ENCODE peak calls at places on chromosomes 2 and 18, in eight cellular contexts. M, P, B, Q, S, U, X and D are unnamed samples.

GRCh38 chr18:58638446-58638845 is 9.6 kb upstream of the ALPK2 start:
- DNase-seq in U (no peak), X (peak), P (no peak), S (no peak), M (no peak), B (no peak), Q (no peak), D (no peak)

GRCh38 chr2:120766758-120767351 is 31.2 kb downstream of the GLI2 start:
- DNase-seq in M (no peak), Q (no peak), B (no peak), U (peak), P (no peak), X (no peak), S (no peak), D (no peak)

GRCh38 chr2:135744761-135745314 is 3.2 kb downstream of the UBXN4 start:
- DNase-seq in M (no peak), X (peak), P (no peak), Q (no peak), S (no peak), U (peak), B (peak), D (no peak)

GRCh38 chr18:50895350-50896045 is 16.6 kb downstream of the ME2 start:
- DNase-seq in M (no peak), U (no peak), X (no peak), Q (no peak), P (no peak), B (no peak), S (no peak), D (no peak)

GRCh38 chr2:48279347-48279746 is 250.6 kb upstream of the STON1 start:
- DNase-seq in S (no peak), Q (no peak), X (no peak), B (no peak), P (no peak), U (no peak), M (no peak), D (no peak)

GRCh38 chr18:72530622-72531021 is 13.5 kb downstream of the CBLN2 start:
- DNase-seq in P (no peak), S (no peak), B (peak), Q (no peak), M (no peak), X (peak), U (no peak), D (no peak)

GRCh38 chr2:204110250-204111183 is 174.0 kb downstream of the ICOS start:
- DNase-seq in P (no peak), B (peak), S (no peak), X (peak), Q (no peak), M (no peak), U (no peak), D (no peak)

GRCh38 chr2:174326880-174327558 is 7.7 kb upstream of the SP9 start:
- DNase-seq in B (no peak), M (no peak), P (no peak), S (no peak), U (no peak), X (no peak), Q (no peak), D (no peak)

GRCh38 chr2:234211797-234212196 is 161.3 kb downstream of the SPP2 start:
- DNase-seq in M (no peak), Q (no peak), U (no peak), P (no peak), X (peak), B (no peak), S (no peak), D (peak)

GRCh38 chr18:51622676-51623075 is 425.2 kb upstream of the MEX3C start:
- DNase-seq in B (no peak), M (no peak), P (no peak), S (no peak), Q (no peak), U (no peak), X (no peak), D (no peak)

GRCh38 chr2:112690853-112691390 is 29.9 kb upstream of the NT5DC4 start:
- DNase-seq in S (no peak), M (peak), Q (peak), U (peak), X (peak), P (peak), B (peak), D (no peak)

GRCh38 chr2:110149330-110150220 is 34.0 kb upstream of the MALL start:
- DNase-seq in U (peak), B (peak), S (peak), X (peak), Q (no peak), M (peak), P (no peak), D (peak)

GRCh38 chr2:113281920-113282746 is 3.4 kb upstream of the PAX8 start:
- DNase-seq in X (peak), B (no peak), Q (no peak), M (no peak), U (peak), P (no peak), S (no peak), D (peak)

GRCh38 chr2:173126819-173127218 is 51.2 kb downstream of the MAP3K20 start:
- DNase-seq in P (no peak), Q (no peak), X (peak), B (peak), M (no peak), S (no peak), U (peak), D (no peak)

GRCh38 chr2:196136151-196136550 is 35.2 kb downstream of the STK17B start:
- DNase-seq in M (no peak), B (no peak), S (no peak), U (no peak), P (no peak), X (no peak), Q (no peak), D (no peak)

GRCh38 chr2:196131949-196132925 is 39.1 kb downstream of the STK17B start:
- DNase-seq in X (peak), Q (no peak), S (no peak), B (peak), U (peak), P (no peak), M (no peak), D (no peak)

GRCh38 chr2:196128749-196129148 is 42.6 kb downstream of the STK17B start:
- DNase-seq in U (no peak), P (no peak), B (no peak), Q (no peak), S (no peak), X (no peak), M (no peak), D (no peak)

GRCh38 chr2:196130039-196130825 is 41.1 kb downstream of the STK17B start:
- DNase-seq in S (no peak), B (no peak), P (no peak), X (no peak), U (no peak), M (no peak), Q (no peak), D (no peak)

DNA sequence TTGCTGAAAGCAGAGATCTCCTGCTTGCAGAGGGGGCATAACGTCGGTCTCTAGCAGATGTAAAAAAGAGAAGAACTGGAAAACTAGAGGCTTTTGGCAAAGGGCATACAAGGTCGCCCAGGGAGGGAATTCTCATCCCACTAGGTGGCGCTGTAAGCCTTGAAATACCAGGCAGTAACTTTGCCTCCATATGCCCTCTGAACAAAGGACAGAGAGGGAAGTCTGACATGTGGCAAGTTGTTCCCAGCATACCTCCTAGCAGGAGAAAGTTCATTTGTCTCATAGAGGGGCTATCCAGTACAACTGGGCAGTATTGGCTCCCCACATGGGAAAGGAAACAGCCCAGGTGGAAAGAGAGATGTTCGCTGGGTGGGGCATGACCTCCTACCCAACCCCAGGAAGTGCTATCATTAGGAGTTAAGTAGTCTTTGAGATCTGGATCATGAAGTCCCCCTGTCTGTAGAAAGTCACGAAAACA is 40.0 kb downstream of the STK17B start:
- DNase-seq in S (no peak), X (peak), U (peak), M (peak), P (no peak), Q (no peak), B (peak), D (no peak)
- TF ChIP-seq CTCF in S (peak), X (peak), U (peak), M (peak), P (peak), Q (peak), B (no peak), D (peak)

DNA sequence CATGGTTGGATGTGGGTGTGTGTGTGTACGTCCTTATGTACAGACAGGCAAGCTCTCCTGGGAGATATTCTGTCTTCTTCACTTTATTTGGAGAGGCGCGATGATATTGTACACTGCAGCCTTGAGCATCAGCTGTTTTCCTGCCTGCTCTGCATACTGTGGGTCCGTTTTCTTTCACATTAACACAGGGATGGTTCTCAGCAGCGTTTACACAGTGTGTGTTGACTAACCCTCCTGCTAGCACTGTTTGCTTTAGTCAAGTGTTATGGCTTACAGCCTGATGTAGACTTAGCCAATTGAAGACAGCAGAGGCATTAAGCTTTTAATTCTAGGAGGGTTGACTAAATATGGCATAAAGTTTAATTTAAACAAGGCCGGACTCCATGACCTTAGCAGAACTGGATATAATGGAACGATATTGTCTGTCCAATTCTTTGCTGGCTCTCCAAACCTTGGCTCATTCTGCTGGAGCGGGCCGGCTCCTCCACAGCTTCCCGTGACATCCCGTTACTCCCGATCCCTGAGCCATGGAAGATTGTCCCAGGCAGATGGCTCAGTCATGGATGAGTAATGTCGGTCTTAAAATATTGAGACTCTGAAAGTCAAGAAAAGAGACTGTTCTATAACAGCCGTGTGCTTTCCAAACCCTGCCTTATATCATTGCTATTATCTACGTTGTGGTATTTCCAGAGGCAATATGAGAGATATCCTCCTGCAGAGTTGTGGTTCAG is 134.7 kb downstream of the TPGS2 start:
- DNase-seq in M (no peak), U (peak), P (no peak), S (peak), Q (no peak), X (peak), B (peak), D (no peak)
- H3K4me3 ChIP-seq in M (no peak), U (peak), P (no peak), S (peak), Q (no peak), X (no peak), B (peak), D (no peak)

GRCh38 chr2:29159125-29159524 is 43.9 kb downstream of the CLIP4 start:
- DNase-seq in U (no peak), S (no peak), P (no peak), B (no peak), Q (no peak), X (no peak), M (no peak), D (no peak)

GRCh38 chr2:29155578-29155977 is 40.4 kb downstream of the CLIP4 start:
- DNase-seq in B (no peak), U (peak), Q (no peak), S (no peak), X (peak), P (no peak), M (no peak), D (no peak)

GRCh38 chr2:29154610-29155009 is 39.4 kb downstream of the CLIP4 start:
- DNase-seq in Q (no peak), S (no peak), X (no peak), U (no peak), B (no peak), M (no peak), P (no peak), D (no peak)

GRCh38 chr2:29160184-29160583 is 45.0 kb downstream of the CLIP4 start:
- DNase-seq in X (no peak), M (no peak), P (no peak), S (no peak), U (no peak), B (no peak), Q (no peak), D (no peak)

DNA sequence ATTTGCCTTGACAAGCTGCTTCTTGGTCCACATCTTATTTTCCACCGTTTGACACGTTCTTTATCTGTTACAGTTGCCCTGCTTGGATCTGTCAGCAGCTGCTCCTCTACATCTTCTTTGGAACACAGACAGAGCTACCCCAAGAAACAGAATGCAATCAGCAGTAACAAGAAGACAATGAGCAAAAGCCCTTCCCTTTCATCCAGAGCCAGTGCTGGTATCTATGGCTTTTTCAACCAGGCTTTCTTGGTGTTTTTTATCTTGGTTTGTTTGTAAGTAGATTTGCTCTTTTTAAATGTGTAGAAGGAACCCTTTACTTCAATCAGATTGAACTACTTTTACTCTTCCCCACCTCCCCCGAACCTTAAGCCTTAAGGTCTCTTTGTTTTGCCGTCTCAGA is 41.9 kb downstream of the CLIP4 start:
- DNase-seq in X (no peak), U (no peak), Q (no peak), M (no peak), P (no peak), B (no peak), S (no peak), D (no peak)
- TF ChIP-seq CTCF in X (no peak), U (no peak), Q (no peak), M (no peak), P (no peak), B (no peak), S (no peak), D (no peak)

GRCh38 chr2:230129343-230129742 is 60.6 kb upstream of the SLC16A14 start:
- DNase-seq in Q (no peak), P (no peak), M (no peak), U (no peak), B (peak), S (no peak), X (no peak), D (no peak)

GRCh38 chr2:230128943-230129342 is 60.2 kb upstream of the SLC16A14 start:
- DNase-seq in M (no peak), X (peak), S (no peak), B (peak), P (no peak), U (peak), Q (no peak), D (no peak)

GRCh38 chr2:230124792-230125452 is 56.2 kb upstream of the SLC16A14 start:
- DNase-seq in Q (no peak), S (no peak), U (no peak), X (no peak), P (peak), B (no peak), M (no peak), D (no peak)

DNA sequence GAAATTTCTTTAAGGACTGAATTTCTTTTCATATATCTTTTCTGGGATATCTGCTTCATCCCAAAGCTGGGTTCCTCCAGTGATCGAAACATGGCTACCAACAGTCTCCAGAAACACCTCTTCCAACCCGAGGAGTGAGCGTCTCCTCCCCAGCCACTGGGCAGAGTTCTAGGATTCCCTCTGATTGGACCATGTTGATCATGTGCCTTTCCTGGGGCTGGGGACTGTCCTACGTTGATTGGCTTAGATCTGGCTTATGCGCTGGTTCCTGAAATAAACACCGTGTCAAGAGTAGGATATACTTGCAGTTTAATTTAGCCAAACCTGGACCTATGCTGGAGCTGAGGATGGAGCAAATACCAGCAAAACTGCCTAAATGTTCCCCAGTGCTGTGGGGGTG is 55.5 kb upstream of the SLC16A14 start:
- DNase-seq in M (no peak), U (no peak), B (no peak), S (no peak), X (no peak), Q (no peak), P (no peak), D (no peak)
- H3K4me3 ChIP-seq in M (no peak), U (no peak), B (no peak), S (no peak), X (no peak), Q (no peak), P (no peak), D (no peak)

GRCh38 chr2:100902833-100903405 is 83.0 kb downstream of the NPAS2 start:
- DNase-seq in Q (peak), S (peak), P (no peak), X (peak), B (peak), M (peak), U (peak), D (no peak)
- TF ChIP-seq CTCF in Q (no peak), S (peak), P (no peak), X (peak), B (peak), M (no peak), U (peak), D (no peak)

GRCh38 chr2:69767034-69767433 is 25.1 kb downstream of the ANXA4 start:
- DNase-seq in U (peak), B (peak), Q (no peak), S (peak), X (peak), M (no peak), P (no peak), D (no peak)

GRCh38 chr2:69766014-69766413 is 24.1 kb downstream of the ANXA4 start:
- DNase-seq in X (no peak), U (no peak), Q (no peak), S (no peak), B (no peak), P (no peak), M (no peak), D (no peak)

GRCh38 chr2:69768217-69768616 is 26.3 kb downstream of the ANXA4 start:
- DNase-seq in M (no peak), U (no peak), P (no peak), Q (no peak), S (no peak), B (no peak), X (no peak), D (no peak)

GRCh38 chr2:69762513-69763494 is 20.9 kb downstream of the ANXA4 start:
- DNase-seq in S (no peak), U (no peak), M (no peak), Q (no peak), B (peak), X (no peak), P (no peak), D (no peak)

DNA sequence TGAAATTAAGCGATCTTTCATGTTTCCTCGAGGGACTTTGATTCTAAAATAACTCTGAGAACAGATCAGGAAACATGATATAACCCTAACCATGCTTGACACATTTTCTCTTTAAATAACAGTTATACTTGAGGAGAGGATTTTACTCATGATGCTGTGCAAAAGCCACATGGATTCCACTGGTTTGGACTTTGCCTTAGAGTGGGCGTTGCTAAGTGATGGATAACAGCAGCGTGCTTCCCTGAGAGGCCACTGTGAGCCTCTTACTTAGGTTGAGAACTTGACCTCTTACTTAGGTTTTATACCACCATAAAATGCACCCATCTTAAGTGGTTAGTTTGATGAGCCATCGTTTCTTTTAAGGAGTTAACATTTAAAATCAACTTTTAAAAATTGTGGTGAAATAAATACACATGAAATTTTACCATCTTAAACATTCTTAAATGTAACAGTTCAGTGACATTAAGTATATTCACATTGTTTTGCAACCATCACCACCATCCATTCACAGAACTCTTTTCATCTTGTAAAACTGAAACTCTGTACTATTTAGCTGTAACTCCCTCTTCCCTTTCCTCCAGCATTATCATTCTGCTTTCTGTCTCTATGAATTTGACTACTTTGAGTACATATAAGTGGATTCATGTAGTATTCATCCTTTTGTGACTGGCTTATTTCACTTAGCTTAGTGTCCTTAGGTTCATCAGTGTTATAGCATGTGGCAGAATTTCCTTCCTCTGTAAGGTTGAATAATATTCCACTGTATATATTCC is 22.5 kb downstream of the ANXA4 start:
- DNase-seq in P (no peak), Q (no peak), M (no peak), U (peak), X (peak), B (peak), S (no peak), D (no peak)
- H3K4me3 ChIP-seq in P (no peak), Q (no peak), M (no peak), U (no peak), X (no peak), B (no peak), S (no peak), D (no peak)

DNA sequence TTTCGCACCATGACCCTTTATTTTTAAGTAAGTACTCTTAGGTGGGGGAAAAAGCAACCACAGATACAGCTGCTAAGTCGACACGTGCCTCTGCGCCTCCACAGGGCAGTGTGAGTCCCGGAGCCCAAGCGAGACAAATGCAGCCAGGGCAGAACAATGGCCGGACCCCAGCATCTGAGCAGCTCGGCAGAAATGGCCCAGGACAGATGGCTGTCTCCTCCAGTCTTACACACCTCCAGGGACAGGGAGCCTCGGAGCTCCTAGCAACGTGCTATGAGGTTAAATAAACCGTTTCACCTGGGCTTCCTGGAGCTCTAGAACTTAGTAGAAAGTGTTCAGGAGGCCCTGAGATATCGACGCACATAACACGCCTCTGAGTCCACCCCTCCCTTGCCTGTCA is 47.3 kb upstream of the SALL3 start:
- DNase-seq in X (no peak), M (no peak), B (no peak), S (no peak), U (no peak), Q (no peak), P (no peak), D (no peak)
- TF ChIP-seq CTCF in X (no peak), M (no peak), B (no peak), S (no peak), U (no peak), Q (no peak), P (no peak), D (no peak)

GRCh38 chr18:41324934-41325333 is 630.1 kb upstream of the PIK3C3 start:
- DNase-seq in Q (no peak), M (no peak), X (peak), U (peak), P (no peak), B (peak), S (no peak), D (no peak)
- H3K4me3 ChIP-seq in Q (no peak), M (no peak), X (no peak), U (no peak), P (no peak), B (no peak), S (no peak), D (no peak)